ENCODE peak calls at places on chromosomes 16 and 17, in six cellular contexts. Y, M, H, B, F and L are unnamed samples.

GRCh38 chr17:55730808-55731207 is 8.1 kb upstream of the TMEM100 start:
- DNase-seq in Y (no peak), M (no peak), H (no peak), B (no peak), F (no peak), L (no peak)

GRCh38 chr17:38579934-38580333 is 25.8 kb downstream of the SRCIN1 start:
- DNase-seq in Y (no peak), M (no peak), H (no peak), B (no peak), F (peak; percentile 34), L (no peak)

GRCh38 chr17:66459811-66460270 is 157.4 kb downstream of the PRKCA start:
- DNase-seq in Y (peak; percentile 68), M (peak; percentile 43), H (no peak), B (peak; percentile 71), F (peak; percentile 48), L (peak; percentile 93)

GRCh38 chr16:87317766-87318121 is 552 bp upstream of the C16orf95 start:
- DNase-seq in Y (peak; percentile 70), M (peak; percentile 49), H (no peak), B (peak; percentile 52), F (peak; percentile 53), L (no peak)

GRCh38 chr16:31395647-31396046 is 2.5 kb downstream of the ITGAD start:
- DNase-seq in Y (no peak), M (peak; percentile 51), H (no peak), B (no peak), F (no peak), L (no peak)

GRCh38 chr17:77742579-77742978 is 215.9 kb upstream of the TNRC6C start:
- DNase-seq in Y (no peak), M (no peak), H (no peak), B (no peak), F (no peak), L (no peak)

GRCh38 chr16:56047307-56048234 is 143.7 kb upstream of the GNAO1 start:
- DNase-seq in Y (no peak), M (no peak), H (no peak), B (no peak), F (no peak), L (no peak)

GRCh38 chr16:23171234-23171948 is 11.2 kb upstream of the SCNN1G start:
- DNase-seq in Y (no peak), M (no peak), H (no peak), B (no peak), F (no peak), L (no peak)

GRCh38 chr16:1144476-1145382 is 8.2 kb upstream of the CACNA1H start:
- DNase-seq in Y (no peak), M (no peak), H (no peak), B (no peak), F (no peak), L (no peak)

GRCh38 chr16:19502395-19503131 is 19.3 kb downstream of the GDE1 start:
- DNase-seq in Y (peak; percentile 89), M (peak; percentile 69), H (peak; percentile 76), B (peak; percentile 45), F (peak; percentile 80), L (no peak)

GRCh38 chr17:72614476-72614870 is 478.0 kb downstream of the SLC39A11 start:
- DNase-seq in Y (no peak), M (no peak), H (no peak), B (no peak), F (no peak), L (no peak)

GRCh38 chr17:70636517-70637133 is 467.3 kb downstream of the KCNJ2 start:
- DNase-seq in Y (no peak), M (no peak), H (peak; percentile 13), B (no peak), F (no peak), L (no peak)

DNA sequence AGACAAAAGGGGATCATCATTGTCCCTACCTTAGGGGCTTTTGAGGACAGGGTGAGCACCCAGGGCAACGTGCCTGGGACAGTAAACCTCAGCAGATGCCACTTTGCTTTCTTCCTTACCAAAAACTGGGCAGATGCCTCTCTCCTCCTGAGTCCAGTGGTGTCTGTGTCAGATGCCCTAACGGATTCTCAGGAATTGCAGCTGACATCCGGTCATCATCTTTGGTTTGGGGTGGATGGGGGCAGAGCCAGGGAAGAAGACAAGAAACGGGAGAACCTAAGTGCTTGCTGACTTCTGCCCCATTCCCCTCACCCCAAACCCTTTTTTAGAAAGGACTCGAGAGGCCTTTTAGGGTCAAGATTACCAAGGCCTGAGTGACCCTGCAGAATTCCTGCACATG is 187.5 kb downstream of the MSI2 start:
- DNase-seq in Y (no peak), M (no peak), H (no peak), B (no peak), F (no peak), L (no peak)
- H3K4me1 ChIP-seq in Y (peaks cover 17% of the 10 kb centered on the region), M (no peaks in the 10 kb centered on the region), H (peaks cover 5% of the 10 kb centered on the region), B (peaks cover 4% of the 10 kb centered on the region), F (peaks cover 28% of the 10 kb centered on the region), L (peaks cover 31% of the 10 kb centered on the region)

DNA sequence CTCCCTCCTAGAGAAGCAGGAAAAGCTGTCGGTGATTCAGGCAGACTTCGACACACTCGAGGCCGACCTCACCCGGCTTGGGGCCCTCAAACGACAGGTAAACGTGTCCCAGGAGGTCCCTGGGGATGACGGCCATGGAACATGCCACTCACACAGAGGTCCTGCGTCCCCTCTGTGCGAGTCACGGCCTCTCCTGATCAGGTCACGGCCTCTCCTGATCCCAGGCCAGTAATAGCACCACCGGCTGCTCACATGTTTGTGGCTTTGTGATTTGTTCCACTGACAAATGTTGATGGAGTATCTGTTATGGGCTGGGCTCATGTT is 4.1 kb upstream of the GAA start:
- DNase-seq in Y (no peak), M (no peak), H (no peak), B (no peak), F (no peak), L (no peak)
- H3K9me3 ChIP-seq in Y (no peaks in the 10 kb centered on the region), M (no peaks in the 10 kb centered on the region), H (no peaks in the 10 kb centered on the region), B (no peaks in the 10 kb centered on the region), F (no peaks in the 10 kb centered on the region), L (no peaks in the 10 kb centered on the region)

GRCh38 chr17:36066365-36066945 is 2.4 kb downstream of the CCL18 start:
- DNase-seq in Y (no peak), M (no peak), H (no peak), B (no peak), F (no peak), L (no peak)
- TF ChIP-seq POLR2A in Y (no peak), M (no peak), H (no peak), B (no peak), F (no peak), L (no peak)

DNA sequence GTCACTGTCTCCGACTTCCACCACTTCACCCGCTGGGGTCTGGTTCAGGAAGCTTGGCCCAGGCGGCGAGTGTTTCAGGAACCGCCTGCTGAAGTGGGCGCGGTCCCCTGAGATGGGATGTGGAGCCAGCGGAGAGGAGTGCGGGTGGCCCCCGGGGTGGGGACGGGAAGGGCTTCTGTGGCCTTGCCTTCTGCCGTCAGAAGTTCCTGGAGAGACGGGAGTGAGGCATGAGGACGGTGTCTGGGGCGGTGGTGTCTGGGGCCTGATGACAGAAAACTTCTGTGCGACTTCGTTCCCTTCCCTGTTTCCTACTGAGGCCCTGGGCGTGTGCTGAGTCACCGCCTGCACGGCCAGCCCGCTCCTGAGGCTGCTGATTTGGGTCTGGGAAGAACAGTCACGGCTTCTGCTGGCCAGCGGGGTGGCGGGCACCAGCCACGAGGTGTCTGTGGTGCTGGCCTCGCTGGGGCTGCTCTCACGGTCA is 12.3 kb upstream of the NLRC3 start:
- DNase-seq in Y (no peak), M (no peak), H (no peak), B (no peak), F (no peak), L (no peak)
- H3K4me1 ChIP-seq in Y (no peaks in the 10 kb centered on the region), M (no peaks in the 10 kb centered on the region), H (no peaks in the 10 kb centered on the region), B (no peaks in the 10 kb centered on the region), F (no peaks in the 10 kb centered on the region), L (no peaks in the 10 kb centered on the region)

GRCh38 chr17:22267019-22267418 is 574.7 kb downstream of the KCNJ18 start:
- DNase-seq in Y (no peak), M (no peak), H (no peak), B (no peak), F (no peak), L (no peak)

GRCh38 chr17:22265807-22266206 is 573.5 kb downstream of the KCNJ18 start:
- DNase-seq in Y (no peak), M (no peak), H (no peak), B (no peak), F (peak; percentile 13), L (no peak)

GRCh38 chr17:22268214-22268911 is 576.0 kb downstream of the KCNJ18 start:
- DNase-seq in Y (no peak), M (no peak), H (no peak), B (no peak), F (peak; percentile 24), L (no peak)

GRCh38 chr17:22268912-22269220 is 576.5 kb downstream of the KCNJ18 start:
- DNase-seq in Y (no peak), M (no peak), H (no peak), B (no peak), F (peak; percentile 10), L (no peak)

DNA sequence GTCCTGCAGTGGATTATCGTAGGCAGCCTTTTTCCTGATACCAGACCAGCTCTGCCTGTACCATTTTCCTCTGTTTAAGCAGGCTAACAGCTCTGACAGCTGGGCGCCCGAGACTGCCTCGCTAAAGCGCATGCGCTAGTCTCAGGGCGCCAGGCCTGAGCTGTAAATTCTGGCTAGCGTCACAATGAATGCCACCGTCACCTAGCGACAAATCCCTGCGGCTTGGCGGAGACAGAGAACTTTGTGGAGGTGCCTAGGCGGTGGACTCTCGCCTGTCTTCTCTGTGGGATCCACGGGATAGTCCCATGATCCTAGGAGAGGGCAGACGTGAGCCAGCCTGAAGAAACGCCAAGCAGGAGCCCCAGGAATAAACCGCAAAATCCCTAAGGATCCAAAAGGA is 573.9 kb downstream of the KCNJ18 start:
- DNase-seq in Y (no peak), M (no peak), H (no peak), B (no peak), F (peak; percentile 17), L (no peak)
- H3K9me3 ChIP-seq in Y (no peaks in the 10 kb centered on the region), M (no peaks in the 10 kb centered on the region), H (no peaks in the 10 kb centered on the region), B (no peaks in the 10 kb centered on the region), F (peaks cover 10% of the 10 kb centered on the region), L (no peaks in the 10 kb centered on the region)

DNA sequence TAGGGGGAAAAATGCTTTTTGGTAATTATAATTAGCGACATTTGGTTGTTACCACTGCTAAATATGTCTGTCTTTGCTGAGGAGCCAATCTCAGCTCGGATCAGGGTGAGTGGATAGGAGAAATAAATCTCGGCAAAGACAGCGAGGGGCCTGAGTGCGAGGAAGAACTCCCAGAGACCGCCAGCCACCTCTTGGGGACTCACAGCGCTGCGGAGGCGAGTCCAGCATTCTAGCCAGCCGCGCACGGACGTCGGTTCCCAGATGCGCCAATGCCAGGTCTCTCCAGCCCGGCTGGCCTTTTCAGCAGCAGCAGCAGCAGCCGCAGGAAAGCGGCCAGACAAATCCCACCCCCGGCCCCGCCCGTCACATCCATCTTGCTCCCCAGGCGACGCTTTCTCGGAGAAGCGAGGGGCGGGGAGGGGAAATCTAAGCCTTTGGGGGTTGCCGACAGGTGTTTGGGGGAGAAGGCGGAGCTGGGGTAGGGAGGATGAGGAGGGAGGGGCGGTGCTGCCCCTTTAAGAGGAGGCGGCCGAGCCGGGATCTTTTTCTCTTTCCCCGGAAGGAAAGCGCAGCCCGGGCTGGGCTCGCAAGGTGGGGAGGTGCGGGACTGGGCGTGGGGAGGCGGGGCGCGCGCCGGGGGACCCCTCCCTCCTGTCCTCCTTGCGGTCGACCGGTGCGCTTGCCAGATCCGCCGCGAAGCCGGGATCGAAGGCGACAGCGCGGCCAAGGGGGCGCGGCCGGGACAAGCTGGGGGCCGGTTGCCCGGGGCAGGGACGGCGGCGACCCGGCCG is at the start of gene ITGA3:
- DNase-seq in Y (peak; percentile 88), M (peak; percentile 57), H (peak; percentile 87), B (peak; percentile 75), F (peak; percentile 89), L (no peak)
- TF ChIP-seq POLR2A in Y (peak; percentile 54), M (no peak), H (peak; percentile 61), B (peak; percentile 44), F (no peak), L (no peak)